ENCODE peak calls at places on chromosome 7, in ten cellular contexts. One of them, this sample, is unnamed. For H3K4me1, the result is how much of the 10 kb centered on the place peaks cover.

GRCh38 chr7:64626557-64626956 is 39.4 kb upstream of the ZNF107 start:
- DNase-seq in neural progenitor cell: no peak
- DNase-seq in HCT116: no peak
- DNase-seq in body of pancreas: no peak
- DNase-seq in H1: no peak
- DNase-seq in GM23338: no peak
- DNase-seq in pancreas: no peak
- DNase-seq in IMR-90: no peak
- DNase-seq in CD4-positive, alpha-beta memory T cell: no peak
- DNase-seq in fibroblast of lung: no peak
- DNase-seq in this sample: no peak

GRCh38 chr7:82050792-82051191 is 280.9 kb upstream of the HGF start:
- DNase-seq in CD4-positive, alpha-beta memory T cell: no peak
- DNase-seq in H1: no peak
- DNase-seq in body of pancreas: no peak
- DNase-seq in GM23338: no peak
- DNase-seq in IMR-90: peak
- DNase-seq in neural progenitor cell: no peak
- DNase-seq in pancreas: no peak
- DNase-seq in HCT116: no peak
- DNase-seq in fibroblast of lung: peak
- DNase-seq in this sample: peak

GRCh38 chr7:155094636-155095035 is 24.5 kb downstream of the HTR5A start:
- DNase-seq in GM23338: no peak
- DNase-seq in IMR-90: no peak
- DNase-seq in H1: no peak
- DNase-seq in body of pancreas: no peak
- DNase-seq in HCT116: no peak
- DNase-seq in neural progenitor cell: no peak
- DNase-seq in fibroblast of lung: no peak
- DNase-seq in pancreas: no peak
- DNase-seq in CD4-positive, alpha-beta memory T cell: no peak
- DNase-seq in this sample: no peak

GRCh38 chr7:3162286-3162685 is 118.6 kb upstream of the CARD11 start:
- DNase-seq in CD4-positive, alpha-beta memory T cell: no peak
- DNase-seq in IMR-90: peak
- DNase-seq in neural progenitor cell: no peak
- DNase-seq in fibroblast of lung: peak
- DNase-seq in GM23338: peak
- DNase-seq in pancreas: no peak
- DNase-seq in H1: no peak
- DNase-seq in HCT116: no peak
- DNase-seq in body of pancreas: no peak
- DNase-seq in this sample: peak

GRCh38 chr7:123865517-123866117 is 20.6 kb downstream of the HYAL4 start:
- DNase-seq in H1: no peak
- DNase-seq in fibroblast of lung: peak
- DNase-seq in body of pancreas: peak
- DNase-seq in IMR-90: peak
- DNase-seq in CD4-positive, alpha-beta memory T cell: peak
- DNase-seq in pancreas: no peak
- DNase-seq in GM23338: peak
- DNase-seq in neural progenitor cell: peak
- DNase-seq in HCT116: peak
- DNase-seq in this sample: peak

GRCh38 chr7:157279973-157280841 is 56.6 kb upstream of the DNAJB6 start:
- DNase-seq in CD4-positive, alpha-beta memory T cell: no peak
- DNase-seq in body of pancreas: no peak
- DNase-seq in GM23338: peak
- DNase-seq in IMR-90: no peak
- DNase-seq in fibroblast of lung: no peak
- DNase-seq in pancreas: no peak
- DNase-seq in H1: no peak
- DNase-seq in neural progenitor cell: no peak
- DNase-seq in HCT116: no peak
- DNase-seq in this sample: no peak

GRCh38 chr7:134212576-134213546 is 85.7 kb downstream of the LRGUK start:
- DNase-seq in fibroblast of lung: peak
- DNase-seq in CD4-positive, alpha-beta memory T cell: no peak
- DNase-seq in body of pancreas: peak
- DNase-seq in IMR-90: peak
- DNase-seq in neural progenitor cell: no peak
- DNase-seq in H1: no peak
- DNase-seq in pancreas: no peak
- DNase-seq in HCT116: no peak
- DNase-seq in GM23338: no peak
- DNase-seq in this sample: no peak

GRCh38 chr7:84337386-84337785 is 142.8 kb upstream of the SEMA3A start:
- DNase-seq in HCT116: no peak
- DNase-seq in fibroblast of lung: peak
- DNase-seq in CD4-positive, alpha-beta memory T cell: no peak
- DNase-seq in pancreas: no peak
- DNase-seq in GM23338: no peak
- DNase-seq in body of pancreas: no peak
- DNase-seq in H1: no peak
- DNase-seq in IMR-90: peak
- DNase-seq in neural progenitor cell: no peak
- DNase-seq in this sample: no peak

GRCh38 chr7:137978464-137979237 is 23.2 kb downstream of the CREB3L2 start:
- DNase-seq in IMR-90: peak
- DNase-seq in pancreas: no peak
- DNase-seq in H1: no peak
- DNase-seq in neural progenitor cell: no peak
- DNase-seq in body of pancreas: peak
- DNase-seq in GM23338: no peak
- DNase-seq in CD4-positive, alpha-beta memory T cell: no peak
- DNase-seq in HCT116: peak
- DNase-seq in fibroblast of lung: peak
- DNase-seq in this sample: no peak

GRCh38 chr7:102935450-102936110 is 22.8 kb downstream of the LRRC17 start:
- DNase-seq in CD4-positive, alpha-beta memory T cell: no peak
- DNase-seq in body of pancreas: no peak
- DNase-seq in HCT116: no peak
- DNase-seq in GM23338: no peak
- DNase-seq in IMR-90: no peak
- DNase-seq in fibroblast of lung: peak
- DNase-seq in neural progenitor cell: no peak
- DNase-seq in pancreas: no peak
- DNase-seq in H1: no peak
- DNase-seq in this sample: no peak

GRCh38 chr7:41873781-41874180 is 170.9 kb upstream of the INHBA start:
- DNase-seq in H1: no peak
- DNase-seq in neural progenitor cell: no peak
- DNase-seq in HCT116: no peak
- DNase-seq in IMR-90: no peak
- DNase-seq in pancreas: no peak
- DNase-seq in GM23338: no peak
- DNase-seq in fibroblast of lung: peak
- DNase-seq in CD4-positive, alpha-beta memory T cell: no peak
- DNase-seq in body of pancreas: no peak
- DNase-seq in this sample: no peak

GRCh38 chr7:29013931-29014330 is 55.8 kb upstream of the TRIL start:
- DNase-seq in fibroblast of lung: no peak
- DNase-seq in body of pancreas: no peak
- DNase-seq in IMR-90: no peak
- DNase-seq in neural progenitor cell: no peak
- DNase-seq in GM23338: no peak
- DNase-seq in HCT116: no peak
- DNase-seq in CD4-positive, alpha-beta memory T cell: no peak
- DNase-seq in pancreas: no peak
- DNase-seq in H1: no peak
- DNase-seq in this sample: no peak

GRCh38 chr7:91776166-91776565 is 104.3 kb downstream of the MTERF1 start:
- DNase-seq in body of pancreas: no peak
- DNase-seq in H1: no peak
- DNase-seq in CD4-positive, alpha-beta memory T cell: no peak
- DNase-seq in pancreas: no peak
- DNase-seq in GM23338: no peak
- DNase-seq in IMR-90: no peak
- DNase-seq in HCT116: no peak
- DNase-seq in neural progenitor cell: no peak
- DNase-seq in fibroblast of lung: peak
- DNase-seq in this sample: no peak
- H3K4me1 ChIP-seq in body of pancreas: under half
- H3K4me1 ChIP-seq in H1: under half
- H3K4me1 ChIP-seq in CD4-positive, alpha-beta memory T cell: under half
- H3K4me1 ChIP-seq in pancreas: under half
- H3K4me1 ChIP-seq in GM23338: under half
- H3K4me1 ChIP-seq in IMR-90: under half
- H3K4me1 ChIP-seq in HCT116: under half
- H3K4me1 ChIP-seq in neural progenitor cell: under half
- H3K4me1 ChIP-seq in fibroblast of lung: under half
- H3K4me1 ChIP-seq in this sample: under half

GRCh38 chr7:128215739-128216138 is 25.3 kb upstream of the LEP start:
- DNase-seq in neural progenitor cell: no peak
- DNase-seq in HCT116: no peak
- DNase-seq in fibroblast of lung: peak
- DNase-seq in IMR-90: peak
- DNase-seq in H1: no peak
- DNase-seq in pancreas: no peak
- DNase-seq in CD4-positive, alpha-beta memory T cell: no peak
- DNase-seq in GM23338: no peak
- DNase-seq in body of pancreas: no peak
- DNase-seq in this sample: no peak

GRCh38 chr7:128217030-128217805 is 23.9 kb upstream of the LEP start:
- DNase-seq in neural progenitor cell: no peak
- DNase-seq in IMR-90: peak
- DNase-seq in fibroblast of lung: peak
- DNase-seq in H1: no peak
- DNase-seq in CD4-positive, alpha-beta memory T cell: no peak
- DNase-seq in body of pancreas: peak
- DNase-seq in pancreas: no peak
- DNase-seq in HCT116: no peak
- DNase-seq in GM23338: peak
- DNase-seq in this sample: no peak

GRCh38 chr7:128219646-128220045 is 21.4 kb upstream of the LEP start:
- DNase-seq in neural progenitor cell: no peak
- DNase-seq in GM23338: no peak
- DNase-seq in HCT116: no peak
- DNase-seq in CD4-positive, alpha-beta memory T cell: no peak
- DNase-seq in IMR-90: no peak
- DNase-seq in H1: no peak
- DNase-seq in body of pancreas: no peak
- DNase-seq in fibroblast of lung: no peak
- DNase-seq in pancreas: no peak
- DNase-seq in this sample: no peak

GRCh38 chr7:128215281-128215680 is 25.8 kb upstream of the LEP start:
- DNase-seq in fibroblast of lung: peak
- DNase-seq in IMR-90: peak
- DNase-seq in GM23338: no peak
- DNase-seq in HCT116: no peak
- DNase-seq in H1: no peak
- DNase-seq in pancreas: no peak
- DNase-seq in body of pancreas: no peak
- DNase-seq in neural progenitor cell: no peak
- DNase-seq in CD4-positive, alpha-beta memory T cell: no peak
- DNase-seq in this sample: no peak

GRCh38 chr7:128217972-128218652 is 23.0 kb upstream of the LEP start:
- DNase-seq in neural progenitor cell: no peak
- DNase-seq in HCT116: no peak
- DNase-seq in IMR-90: no peak
- DNase-seq in pancreas: no peak
- DNase-seq in GM23338: peak
- DNase-seq in body of pancreas: no peak
- DNase-seq in H1: no peak
- DNase-seq in CD4-positive, alpha-beta memory T cell: no peak
- DNase-seq in fibroblast of lung: peak
- DNase-seq in this sample: peak
- H3K4me1 ChIP-seq in neural progenitor cell: under half
- H3K4me1 ChIP-seq in HCT116: under half
- H3K4me1 ChIP-seq in IMR-90: under half
- H3K4me1 ChIP-seq in pancreas: under half
- H3K4me1 ChIP-seq in GM23338: under half
- H3K4me1 ChIP-seq in body of pancreas: under half
- H3K4me1 ChIP-seq in H1: under half
- H3K4me1 ChIP-seq in CD4-positive, alpha-beta memory T cell: under half
- H3K4me1 ChIP-seq in fibroblast of lung: under half
- H3K4me1 ChIP-seq in this sample: under half

DNA sequence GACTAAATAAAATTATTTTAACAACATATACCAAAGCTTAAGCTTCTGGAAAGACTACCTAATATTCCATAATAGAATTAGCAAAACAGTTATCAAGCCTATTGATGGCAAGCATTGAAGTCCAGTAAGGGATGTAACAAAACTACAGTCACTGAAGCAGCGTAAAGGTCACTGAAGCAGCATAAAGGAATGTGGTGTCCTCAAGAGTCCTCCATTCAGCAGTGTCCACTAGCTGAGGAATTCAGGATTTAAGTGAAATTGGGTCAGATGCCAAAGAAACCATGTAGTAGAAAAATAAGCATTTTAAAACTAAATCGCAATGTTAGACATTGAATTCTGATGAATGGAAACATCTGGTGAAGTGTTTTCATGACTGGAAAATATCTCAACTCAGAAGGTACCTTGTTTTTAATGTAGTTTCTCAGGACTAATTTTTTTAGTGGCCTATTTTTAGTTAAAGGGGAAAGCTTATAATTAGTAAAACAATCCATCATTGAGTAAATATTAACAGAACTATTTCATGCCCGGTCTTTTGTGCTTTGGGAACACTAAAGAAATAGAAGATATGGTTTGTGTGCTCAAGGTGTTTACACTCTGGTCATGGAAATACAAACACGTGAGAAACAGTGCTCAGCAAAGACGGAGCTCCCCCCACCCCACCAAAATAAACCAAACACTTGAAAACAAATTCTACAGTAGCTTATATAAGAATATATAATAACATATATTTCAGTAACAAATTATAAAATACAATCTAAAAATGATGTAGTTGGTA is 121.4 kb downstream of the CDK14 start:
- DNase-seq in neural progenitor cell: peak
- DNase-seq in H1: no peak
- DNase-seq in GM23338: no peak
- DNase-seq in pancreas: no peak
- DNase-seq in IMR-90: peak
- DNase-seq in HCT116: no peak
- DNase-seq in fibroblast of lung: peak
- DNase-seq in body of pancreas: peak
- DNase-seq in CD4-positive, alpha-beta memory T cell: no peak
- DNase-seq in this sample: no peak
- H3K4me1 ChIP-seq in neural progenitor cell: under half
- H3K4me1 ChIP-seq in H1: under half
- H3K4me1 ChIP-seq in GM23338: under half
- H3K4me1 ChIP-seq in pancreas: half or more
- H3K4me1 ChIP-seq in IMR-90: under half
- H3K4me1 ChIP-seq in HCT116: under half
- H3K4me1 ChIP-seq in fibroblast of lung: under half
- H3K4me1 ChIP-seq in body of pancreas: half or more
- H3K4me1 ChIP-seq in CD4-positive, alpha-beta memory T cell: under half
- H3K4me1 ChIP-seq in this sample: half or more

DNA sequence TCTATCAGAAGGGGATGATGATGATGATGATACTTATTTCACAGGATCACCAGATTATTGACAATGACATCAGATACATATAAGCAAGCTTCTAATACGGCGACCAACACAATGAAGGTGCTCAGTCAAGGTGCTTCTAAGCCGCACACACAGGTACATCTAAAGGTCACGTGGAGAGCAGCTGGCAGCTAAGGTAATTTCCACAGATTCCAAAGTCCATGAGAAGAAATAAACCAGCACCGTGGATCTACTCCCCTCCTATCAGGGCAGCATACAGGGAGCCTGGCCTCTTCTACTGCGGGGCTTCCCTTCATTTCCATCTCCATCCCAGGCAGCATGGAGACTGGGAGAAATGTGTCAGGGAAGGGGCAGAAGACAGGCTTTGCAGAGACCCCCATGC is 37.5 kb downstream of the DENND11 start:
- DNase-seq in pancreas: no peak
- DNase-seq in GM23338: no peak
- DNase-seq in neural progenitor cell: no peak
- DNase-seq in fibroblast of lung: no peak
- DNase-seq in body of pancreas: peak
- DNase-seq in IMR-90: no peak
- DNase-seq in H1: no peak
- DNase-seq in CD4-positive, alpha-beta memory T cell: no peak
- DNase-seq in HCT116: no peak
- DNase-seq in this sample: no peak
- H3K4me1 ChIP-seq in pancreas: under half
- H3K4me1 ChIP-seq in GM23338: under half
- H3K4me1 ChIP-seq in neural progenitor cell: under half
- H3K4me1 ChIP-seq in fibroblast of lung: under half
- H3K4me1 ChIP-seq in body of pancreas: under half
- H3K4me1 ChIP-seq in IMR-90: under half
- H3K4me1 ChIP-seq in H1: under half
- H3K4me1 ChIP-seq in CD4-positive, alpha-beta memory T cell: under half
- H3K4me1 ChIP-seq in HCT116: under half
- H3K4me1 ChIP-seq in this sample: under half

This sample was measured in A673.